ENCODE peak calls at places on chromosome 2, in ten cellular contexts. A is stimulated activated naive CD8-positive, alpha-beta T cell treated with anti-CD3 and anti-CD28 coated beads, Interleukin-15, Interleukin-2, amounts not matched to agents 100 U/mL and 50 U/mL, for 24 hours; C is endothelial cell; Z is mucosa of gallbladder; S is fibroblast of lung; Q is globus pallidus; J is CD4-positive, CD25-positive, alpha-beta regulatory T cell; H is activated naive CD4-positive, alpha-beta T cell treated with anti-CD3 and anti-CD28 coated beads, Interleukin-2, amount 50 U/mL, for 72 hours; G is activated CD4-positive, alpha-beta T cell treated with anti-CD3 and anti-CD28 coated beads, Interleukin-2, amount 50 U/mL, for 4 hours; P is NCI-H1417. U is an unnamed sample.

GRCh38 chr2:157587576-157587975 is 41.1 kb downstream of the ACVR1C start:
- DNase-seq in A (no peak), C (no peak), Z (no peak), S (peak; percentile 4), Q (peak; percentile 5), J (no peak), H (no peak), G (no peak), P (peak; percentile 53), U (peak; percentile 17)

GRCh38 chr2:217932661-217933325 is 70.0 kb downstream of the TNS1 start:
- DNase-seq in A (no peak), C (no peak), Z (no peak), S (peak; percentile 71), Q (no peak), J (no peak), H (no peak), G (no peak), P (peak; percentile 37), U (no peak)

GRCh38 chr2:219441451-219442205 is 7.0 kb downstream of the SPEG start:
- DNase-seq in A (peak; percentile 50), C (no peak), Z (no peak), S (peak; percentile 69), Q (no peak), J (peak; percentile 30), H (no peak), G (peak; percentile 67), P (peak; percentile 65), U (peak; percentile 79)

GRCh38 chr2:156784034-156784433 is 347.9 kb downstream of the GPD2 start:
- DNase-seq in A (no peak), C (no peak), Z (no peak), S (no peak), Q (no peak), J (no peak), H (no peak), G (no peak), P (peak; percentile 13), U (peak; percentile 58)

GRCh38 chr2:7210712-7211111 is 293.5 kb downstream of the RNF144A start:
- DNase-seq in A (no peak), C (no peak), Z (no peak), S (peak; percentile 51), Q (no peak), J (no peak), H (no peak), G (no peak), P (no peak), U (no peak)

GRCh38 chr2:176638167-176639015 is 369.1 kb downstream of the MTX2 start:
- DNase-seq in A (peak; percentile 72), C (peak; percentile 78), Z (peak; percentile 49), S (peak; percentile 45), Q (peak; percentile 46), J (peak; percentile 52), H (no peak), G (peak; percentile 38), P (peak; percentile 86), U (peak; percentile 75)

GRCh38 chr2:222753251-222753824 is 81.9 kb downstream of the MOGAT1 start:
- DNase-seq in A (no peak), C (no peak), Z (no peak), S (peak; percentile 75), Q (no peak), J (no peak), H (no peak), G (no peak), P (peak; percentile 89), U (peak; percentile 94)

GRCh38 chr2:201448701-201449100 is 2.6 kb downstream of the TRAK2 start:
- DNase-seq in A (no peak), C (no peak), Z (no peak), S (no peak), Q (no peak), J (peak; percentile 93), H (no peak), G (peak; percentile 27), P (no peak), U (peak; percentile 43)

GRCh38 chr2:233124449-233125080 is 64.4 kb downstream of the INPP5D start:
- DNase-seq in A (no peak), C (no peak), Z (peak; percentile 22), S (no peak), Q (peak; percentile 58), J (no peak), H (no peak), G (no peak), P (no peak), U (no peak)

GRCh38 chr2:110858135-110858737 is 125.9 kb downstream of the ACOXL start:
- DNase-seq in A (peak; percentile 60), C (no peak), Z (peak; percentile 34), S (no peak), Q (peak; percentile 86), J (peak; percentile 96), H (no peak), G (peak; percentile 59), P (no peak), U (peak; percentile 7)

GRCh38 chr2:9757430-9758287 is 85.6 kb upstream of the TAF1B start:
- DNase-seq in A (no peak), C (peak; percentile 39), Z (no peak), S (peak; percentile 68), Q (peak; percentile 30), J (no peak), H (no peak), G (no peak), P (no peak), U (peak; percentile 87)

GRCh38 chr2:189134485-189134884 is 45.1 kb downstream of the COL5A2 start:
- DNase-seq in A (no peak), C (no peak), Z (no peak), S (peak; percentile 33), Q (no peak), J (no peak), H (no peak), G (no peak), P (no peak), U (no peak)

GRCh38 chr2:171745806-171746205 is 58.5 kb downstream of the DYNC1I2 start:
- DNase-seq in A (no peak), C (no peak), Z (no peak), S (no peak), Q (no peak), J (no peak), H (no peak), G (no peak), P (no peak), U (no peak)

GRCh38 chr2:196259507-196260481 is 88.4 kb upstream of the STK17B start:
- DNase-seq in A (peak; percentile 51), C (no peak), Z (no peak), S (peak; percentile 98), Q (no peak), J (peak; percentile 68), H (peak; percentile 61), G (peak; percentile 53), P (peak; percentile 16), U (peak; percentile 81)

GRCh38 chr2:110980613-110981062 is 140.1 kb upstream of the BCL2L11 start:
- DNase-seq in A (no peak), C (no peak), Z (no peak), S (no peak), Q (no peak), J (no peak), H (no peak), G (no peak), P (peak; percentile 97), U (peak; percentile 83)

GRCh38 chr2:150630587-150631235 is 143.2 kb upstream of the RND3 start:
- DNase-seq in A (no peak), C (no peak), Z (no peak), S (peak; percentile 94), Q (peak; percentile 73), J (no peak), H (no peak), G (no peak), P (no peak), U (no peak)

GRCh38 chr2:144686518-144687215 is 166.7 kb upstream of the ZEB2 start:
- DNase-seq in A (no peak), C (no peak), Z (no peak), S (no peak), Q (peak; percentile 49), J (no peak), H (no peak), G (no peak), P (no peak), U (no peak)

GRCh38 chr2:226066873-226067272 is 667.4 kb downstream of the NYAP2 start:
- DNase-seq in A (no peak), C (no peak), Z (no peak), S (no peak), Q (no peak), J (no peak), H (no peak), G (no peak), P (no peak), U (no peak)

GRCh38 chr2:183868707-183869106 is 729.6 kb upstream of the ZNF804A start:
- DNase-seq in A (no peak), C (no peak), Z (no peak), S (peak; percentile 51), Q (no peak), J (no peak), H (no peak), G (no peak), P (peak; percentile 21), U (no peak)

GRCh38 chr2:154850532-154850931 is 152.0 kb downstream of the KCNJ3 start:
- DNase-seq in A (no peak), C (no peak), Z (no peak), S (no peak), Q (no peak), J (no peak), H (no peak), G (no peak), P (no peak), U (no peak)

GRCh38 chr2:149188291-149188690 is 142.1 kb upstream of the LYPD6 start:
- DNase-seq in A (no peak), C (no peak), Z (no peak), S (no peak), Q (no peak), J (no peak), H (no peak), G (no peak), P (no peak), U (no peak)

GRCh38 chr2:72023678-72024390 is 123.8 kb downstream of the CYP26B1 start:
- DNase-seq in A (no peak), C (no peak), Z (peak; percentile 3), S (no peak), Q (no peak), J (no peak), H (peak; percentile 28), G (no peak), P (no peak), U (no peak)

GRCh38 chr2:171430516-171431410 is 3.0 kb downstream of the METTL8 start:
- DNase-seq in A (no peak), C (no peak), Z (no peak), S (no peak), Q (no peak), J (no peak), H (no peak), G (no peak), P (no peak), U (no peak)

U was measured in NCI-H69.